ENCODE peak calls at places on chromosome 20, in ten cellular contexts. One of them, this sample, is unnamed. For H3K9me3, the result is how much of the 10 kb centered on the place peaks cover.

GRCh38 chr20:44979090-44979621 is 12.8 kb downstream of the STK4 start:
- DNase-seq in heart right ventricle: no peak
- DNase-seq in trophoblast cell: peak
- DNase-seq in psoas muscle: no peak
- DNase-seq in adrenal gland: no peak
- DNase-seq in heart left ventricle: no peak
- DNase-seq in hepatocyte: no peak
- DNase-seq in Panc1: no peak
- DNase-seq in A549: no peak
- DNase-seq in suprapubic skin: no peak
- DNase-seq in this sample: no peak

GRCh38 chr20:43543138-43543537 is 15.7 kb upstream of the SGK2 start:
- DNase-seq in suprapubic skin: peak
- DNase-seq in hepatocyte: no peak
- DNase-seq in A549: no peak
- DNase-seq in psoas muscle: no peak
- DNase-seq in heart left ventricle: no peak
- DNase-seq in heart right ventricle: no peak
- DNase-seq in Panc1: no peak
- DNase-seq in adrenal gland: no peak
- DNase-seq in trophoblast cell: no peak
- DNase-seq in this sample: no peak

GRCh38 chr20:36483919-36484808 is 57.2 kb upstream of the MYL9 start:
- DNase-seq in adrenal gland: no peak
- DNase-seq in heart left ventricle: no peak
- DNase-seq in A549: no peak
- DNase-seq in psoas muscle: peak
- DNase-seq in Panc1: no peak
- DNase-seq in trophoblast cell: no peak
- DNase-seq in hepatocyte: no peak
- DNase-seq in heart right ventricle: no peak
- DNase-seq in suprapubic skin: no peak
- DNase-seq in this sample: no peak

GRCh38 chr20:57193094-57193493 is 73.3 kb downstream of the BMP7 start:
- DNase-seq in heart right ventricle: no peak
- DNase-seq in hepatocyte: no peak
- DNase-seq in suprapubic skin: no peak
- DNase-seq in trophoblast cell: no peak
- DNase-seq in Panc1: no peak
- DNase-seq in heart left ventricle: no peak
- DNase-seq in psoas muscle: peak
- DNase-seq in A549: no peak
- DNase-seq in adrenal gland: no peak
- DNase-seq in this sample: no peak

GRCh38 chr20:23049201-23049932 is at the start of gene THBD:
- DNase-seq in heart left ventricle: peak
- DNase-seq in A549: peak
- DNase-seq in adrenal gland: peak
- DNase-seq in psoas muscle: peak
- DNase-seq in heart right ventricle: peak
- DNase-seq in trophoblast cell: peak
- DNase-seq in suprapubic skin: peak
- DNase-seq in Panc1: no peak
- DNase-seq in hepatocyte: peak
- DNase-seq in this sample: peak

GRCh38 chr20:49282584-49283171 is 4.8 kb upstream of the ZNFX1 start:
- DNase-seq in hepatocyte: no peak
- DNase-seq in trophoblast cell: peak
- DNase-seq in Panc1: no peak
- DNase-seq in heart right ventricle: no peak
- DNase-seq in A549: no peak
- DNase-seq in adrenal gland: no peak
- DNase-seq in heart left ventricle: no peak
- DNase-seq in suprapubic skin: no peak
- DNase-seq in psoas muscle: no peak
- DNase-seq in this sample: no peak

GRCh38 chr20:59835448-59836395 is 97.7 kb downstream of the SYCP2 start:
- DNase-seq in suprapubic skin: no peak
- DNase-seq in adrenal gland: peak
- DNase-seq in psoas muscle: no peak
- DNase-seq in heart right ventricle: peak
- DNase-seq in Panc1: no peak
- DNase-seq in A549: no peak
- DNase-seq in heart left ventricle: peak
- DNase-seq in hepatocyte: peak
- DNase-seq in trophoblast cell: no peak
- DNase-seq in this sample: peak

GRCh38 chr20:38805958-38806854 is 709 bp downstream of the PPP1R16B start:
- DNase-seq in trophoblast cell: no peak
- DNase-seq in psoas muscle: peak
- DNase-seq in heart right ventricle: no peak
- DNase-seq in Panc1: no peak
- DNase-seq in A549: no peak
- DNase-seq in suprapubic skin: no peak
- DNase-seq in heart left ventricle: no peak
- DNase-seq in adrenal gland: peak
- DNase-seq in hepatocyte: no peak
- DNase-seq in this sample: no peak

GRCh38 chr20:43191946-43192847 is 2.5 kb upstream of the PTPRT start:
- DNase-seq in suprapubic skin: no peak
- DNase-seq in A549: peak
- DNase-seq in heart left ventricle: no peak
- DNase-seq in heart right ventricle: peak
- DNase-seq in adrenal gland: peak
- DNase-seq in trophoblast cell: peak
- DNase-seq in hepatocyte: peak
- DNase-seq in psoas muscle: no peak
- DNase-seq in Panc1: no peak
- DNase-seq in this sample: no peak

GRCh38 chr20:34634392-34634791 is 42.5 kb downstream of the PIGU start:
- DNase-seq in adrenal gland: no peak
- DNase-seq in heart left ventricle: no peak
- DNase-seq in heart right ventricle: no peak
- DNase-seq in psoas muscle: no peak
- DNase-seq in trophoblast cell: peak
- DNase-seq in A549: no peak
- DNase-seq in Panc1: no peak
- DNase-seq in suprapubic skin: no peak
- DNase-seq in hepatocyte: no peak
- DNase-seq in this sample: no peak

GRCh38 chr20:4027590-4028265 is 12.4 kb upstream of the RNF24 start:
- DNase-seq in heart left ventricle: no peak
- DNase-seq in Panc1: no peak
- DNase-seq in adrenal gland: no peak
- DNase-seq in suprapubic skin: no peak
- DNase-seq in hepatocyte: no peak
- DNase-seq in heart right ventricle: no peak
- DNase-seq in psoas muscle: no peak
- DNase-seq in trophoblast cell: no peak
- DNase-seq in A549: no peak
- DNase-seq in this sample: no peak

GRCh38 chr20:4022386-4023350 is 7.3 kb upstream of the RNF24 start:
- DNase-seq in A549: no peak
- DNase-seq in heart left ventricle: no peak
- DNase-seq in Panc1: no peak
- DNase-seq in suprapubic skin: no peak
- DNase-seq in psoas muscle: no peak
- DNase-seq in trophoblast cell: no peak
- DNase-seq in adrenal gland: no peak
- DNase-seq in hepatocyte: no peak
- DNase-seq in heart right ventricle: no peak
- DNase-seq in this sample: no peak

GRCh38 chr20:4025125-4025524 is 9.8 kb upstream of the RNF24 start:
- DNase-seq in adrenal gland: no peak
- DNase-seq in hepatocyte: no peak
- DNase-seq in heart right ventricle: no peak
- DNase-seq in trophoblast cell: no peak
- DNase-seq in suprapubic skin: no peak
- DNase-seq in psoas muscle: no peak
- DNase-seq in A549: no peak
- DNase-seq in heart left ventricle: no peak
- DNase-seq in Panc1: no peak
- DNase-seq in this sample: no peak

GRCh38 chr20:4026093-4026601 is 10.8 kb upstream of the RNF24 start:
- DNase-seq in hepatocyte: peak
- DNase-seq in psoas muscle: no peak
- DNase-seq in heart left ventricle: no peak
- DNase-seq in trophoblast cell: peak
- DNase-seq in heart right ventricle: peak
- DNase-seq in A549: no peak
- DNase-seq in suprapubic skin: no peak
- DNase-seq in adrenal gland: no peak
- DNase-seq in Panc1: no peak
- DNase-seq in this sample: peak

GRCh38 chr20:4025679-4026078 is 10.3 kb upstream of the RNF24 start:
- DNase-seq in trophoblast cell: no peak
- DNase-seq in heart left ventricle: no peak
- DNase-seq in psoas muscle: no peak
- DNase-seq in adrenal gland: no peak
- DNase-seq in A549: no peak
- DNase-seq in heart right ventricle: no peak
- DNase-seq in hepatocyte: no peak
- DNase-seq in Panc1: no peak
- DNase-seq in suprapubic skin: no peak
- DNase-seq in this sample: no peak
- H3K27ac ChIP-seq in trophoblast cell: no peak
- H3K27ac ChIP-seq in heart left ventricle: no peak
- H3K27ac ChIP-seq in psoas muscle: no peak
- H3K27ac ChIP-seq in adrenal gland: no peak
- H3K27ac ChIP-seq in A549: no peak
- H3K27ac ChIP-seq in heart right ventricle: no peak
- H3K27ac ChIP-seq in hepatocyte: peak
- H3K27ac ChIP-seq in Panc1: no peak
- H3K27ac ChIP-seq in suprapubic skin: no peak
- H3K27ac ChIP-seq in this sample: no peak

GRCh38 chr20:31260326-31260932 is 3.0 kb downstream of the DEFB115 start:
- DNase-seq in psoas muscle: no peak
- DNase-seq in A549: peak
- DNase-seq in heart right ventricle: no peak
- DNase-seq in suprapubic skin: no peak
- DNase-seq in adrenal gland: no peak
- DNase-seq in trophoblast cell: peak
- DNase-seq in heart left ventricle: no peak
- DNase-seq in hepatocyte: peak
- DNase-seq in Panc1: peak
- DNase-seq in this sample: no peak
- H3K9me3 ChIP-seq in psoas muscle: under half
- H3K9me3 ChIP-seq in A549: under half
- H3K9me3 ChIP-seq in heart right ventricle: under half
- H3K9me3 ChIP-seq in suprapubic skin: under half
- H3K9me3 ChIP-seq in adrenal gland: under half
- H3K9me3 ChIP-seq in trophoblast cell: under half
- H3K9me3 ChIP-seq in heart left ventricle: under half
- H3K9me3 ChIP-seq in hepatocyte: under half
- H3K9me3 ChIP-seq in Panc1: under half
- H3K9me3 ChIP-seq in this sample: under half

GRCh38 chr20:62360854-62361798 is 6.0 kb downstream of the LAMA5 start:
- DNase-seq in hepatocyte: peak
- DNase-seq in A549: peak
- DNase-seq in trophoblast cell: peak
- DNase-seq in Panc1: no peak
- DNase-seq in heart right ventricle: peak
- DNase-seq in psoas muscle: peak
- DNase-seq in suprapubic skin: no peak
- DNase-seq in adrenal gland: peak
- DNase-seq in heart left ventricle: peak
- DNase-seq in this sample: peak
- H3K27ac ChIP-seq in hepatocyte: peak
- H3K27ac ChIP-seq in A549: peak
- H3K27ac ChIP-seq in trophoblast cell: peak
- H3K27ac ChIP-seq in Panc1: peak
- H3K27ac ChIP-seq in heart right ventricle: peak
- H3K27ac ChIP-seq in psoas muscle: peak
- H3K27ac ChIP-seq in suprapubic skin: peak
- H3K27ac ChIP-seq in adrenal gland: no peak
- H3K27ac ChIP-seq in heart left ventricle: peak
- H3K27ac ChIP-seq in this sample: peak

DNA sequence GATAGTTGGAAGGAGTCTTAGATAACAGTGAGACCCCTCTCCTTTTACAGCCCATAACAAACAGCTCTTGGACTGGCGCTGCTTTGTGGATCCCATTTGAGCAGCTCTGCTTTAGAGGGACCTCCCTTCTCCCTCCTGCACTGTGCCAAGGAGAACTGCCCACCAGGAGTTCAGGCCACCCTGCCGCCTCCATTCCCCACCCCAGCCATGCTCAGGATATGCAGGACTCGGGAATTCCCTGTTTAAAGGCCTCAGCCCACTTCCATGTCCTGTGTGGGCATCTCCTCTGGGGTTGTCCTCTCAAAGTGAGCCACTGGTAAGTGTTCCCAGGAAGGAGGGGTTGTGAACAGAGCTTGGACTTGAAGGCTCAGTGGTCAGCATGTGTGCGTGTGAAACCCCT is 312.6 kb upstream of the RNF24 start:
- DNase-seq in trophoblast cell: no peak
- DNase-seq in heart left ventricle: no peak
- DNase-seq in A549: no peak
- DNase-seq in heart right ventricle: no peak
- DNase-seq in hepatocyte: no peak
- DNase-seq in adrenal gland: no peak
- DNase-seq in Panc1: no peak
- DNase-seq in psoas muscle: no peak
- DNase-seq in suprapubic skin: no peak
- DNase-seq in this sample: no peak
- H3K9me3 ChIP-seq in trophoblast cell: under half
- H3K9me3 ChIP-seq in heart left ventricle: under half
- H3K9me3 ChIP-seq in A549: under half
- H3K9me3 ChIP-seq in heart right ventricle: under half
- H3K9me3 ChIP-seq in hepatocyte: under half
- H3K9me3 ChIP-seq in adrenal gland: under half
- H3K9me3 ChIP-seq in Panc1: under half
- H3K9me3 ChIP-seq in psoas muscle: under half
- H3K9me3 ChIP-seq in suprapubic skin: under half
- H3K9me3 ChIP-seq in this sample: under half